ENCODE peak calls at places on chromosomes 5 and 9, in ten cellular contexts. T is NCI-H526 treated with DMSO at 0.1 percent for 48 hours, V is AG04449, Q is caudate nucleus, H is T-helper 2 cell, N is ELR, K is DMS 273 treated with DMSO at 0.1 percent for 48 hours, P is anterior cingulate cortex, A is IMR-90, W is fibroblast of lung. G is an unnamed sample.

GRCh38 chr9:134575817-134576176 is 65.8 kb upstream of the COL5A1 start:
- DNase-seq in V (no peak), K (no peak), Q (no peak), W (no peak), P (no peak), N (no peak), A (no peak), T (no peak), H (no peak), G (no peak)

GRCh38 chr9:121201045-121201737 is 478 bp downstream of the RAB14 start:
- DNase-seq in P (no peak), K (no peak), W (peak), Q (no peak), N (peak), V (no peak), T (peak), H (peak), A (no peak), G (peak)

GRCh38 chr9:93002700-93003099 is 55.4 kb downstream of the FGD3 start:
- DNase-seq in N (no peak), A (no peak), K (no peak), W (no peak), V (no peak), H (no peak), P (no peak), T (no peak), Q (no peak), G (no peak)

GRCh38 chr5:139854953-139855352 is 59.3 kb downstream of the PSD2 start:
- DNase-seq in T (no peak), A (no peak), N (no peak), K (no peak), W (no peak), Q (no peak), H (no peak), P (no peak), V (no peak), G (no peak)

GRCh38 chr5:87360132-87360531 is 52.6 kb downstream of the CCNH start:
- DNase-seq in Q (no peak), W (no peak), N (no peak), P (no peak), V (no peak), K (no peak), T (no peak), A (no peak), H (no peak), G (no peak)

GRCh38 chr9:131608469-131609115 is 63.3 kb downstream of the PRRT1B start:
- DNase-seq in P (peak), H (no peak), Q (no peak), W (peak), V (peak), A (peak), N (peak), T (no peak), K (no peak), G (peak)

GRCh38 chr5:107286447-107287098 is 384.2 kb downstream of the EFNA5 start:
- DNase-seq in W (no peak), K (no peak), H (no peak), T (no peak), P (no peak), Q (no peak), A (no peak), N (no peak), V (no peak), G (no peak)

GRCh38 chr9:123893146-123893545 is 36.8 kb downstream of the DENND1A start:
- DNase-seq in H (no peak), W (no peak), P (no peak), Q (no peak), K (no peak), A (no peak), V (no peak), N (no peak), T (no peak), G (no peak)

GRCh38 chr5:14715481-14715880 is 51.0 kb downstream of the OTULIN start:
- DNase-seq in K (no peak), Q (no peak), T (no peak), N (peak), P (no peak), V (peak), W (peak), A (peak), H (no peak), G (peak)